ENCODE peak calls at places on chromosomes 11 and 22, in five cellular contexts. E is LoVo; P is stimulated activated naive CD8-positive, alpha-beta T cell treated with anti-CD3 and anti-CD28 coated beads, Interleukin-15, Interleukin-2, amounts not matched to agents 100 U/mL and 50 U/mL, for 24 hours; B is T-helper 2 cell; I is stimulated activated CD4-positive, alpha-beta T cell treated with anti-CD3 and anti-CD28 coated beads, Interleukin-12 subunit alpha, Interleukin-12 subunit beta, amount 100 ng/mL, for 48 hours. L is an unnamed sample.

GRCh38 chr11:113991170-113991569 is 16.3 kb downstream of the HTR3A start:
- DNase-seq in E (peak), P (peak), B (peak), I (no peak), L (no peak)

GRCh38 chr11:110526323-110526722 is 96.6 kb downstream of the FDX1 start:
- DNase-seq in E (no peak), P (no peak), B (peak), I (no peak), L (no peak)

GRCh38 chr11:46948378-46949131 is 12.0 kb downstream of the CSTPP1 start:
- DNase-seq in E (peak), P (no peak), B (no peak), I (no peak), L (no peak)

GRCh38 chr22:20761536-20761935 is 12.4 kb upstream of the SERPIND1 start:
- DNase-seq in E (no peak), P (no peak), B (no peak), I (no peak), L (no peak)

GRCh38 chr11:64238999-64239398 is 1.9 kb upstream of the FKBP2 start:
- DNase-seq in E (no peak), P (no peak), B (no peak), I (no peak), L (no peak)

GRCh38 chr11:103175461-103176129 is 66.4 kb downstream of the DYNC2H1 start:
- DNase-seq in E (no peak), P (no peak), B (no peak), I (no peak), L (no peak)

GRCh38 chr11:120709808-120710207 is 198.3 kb downstream of the GRIK4 start:
- DNase-seq in E (no peak), P (no peak), B (peak), I (no peak), L (peak)

GRCh38 chr11:72831521-72832300 is 17.5 kb downstream of the ATG16L2 start:
- DNase-seq in E (peak), P (peak), B (peak), I (peak), L (peak)

GRCh38 chr22:44523981-44524759 is 26.1 kb upstream of the RTL6 start:
- DNase-seq in E (no peak), P (no peak), B (no peak), I (no peak), L (no peak)

GRCh38 chr11:87722756-87723599 is 452.3 kb downstream of the RAB38 start:
- DNase-seq in E (no peak), P (peak), B (peak), I (no peak), L (peak)

L was measured in GM13976.